ENCODE peak calls at places on chromosomes 5 and 9, in five cellular contexts. One of them, this sample, is unnamed.

GRCh38 chr9:137639303-137640051 is 20.7 kb downstream of the EHMT1 start:
- DNase-seq in CD8-positive, alpha-beta memory T cell: peak
- DNase-seq in lower leg skin: no peak
- DNase-seq in retinal pigment epithelial cell: no peak
- DNase-seq in fibroblast of pulmonary artery: no peak
- DNase-seq in this sample: no peak

GRCh38 chr9:93807166-93808013 is 147.8 kb downstream of the BARX1 start:
- DNase-seq in CD8-positive, alpha-beta memory T cell: no peak
- DNase-seq in lower leg skin: peak
- DNase-seq in retinal pigment epithelial cell: no peak
- DNase-seq in fibroblast of pulmonary artery: no peak
- DNase-seq in this sample: no peak

GRCh38 chr5:65137631-65138030 is 344.1 kb downstream of the ADAMTS6 start:
- DNase-seq in CD8-positive, alpha-beta memory T cell: no peak
- DNase-seq in lower leg skin: no peak
- DNase-seq in retinal pigment epithelial cell: no peak
- DNase-seq in fibroblast of pulmonary artery: no peak
- DNase-seq in this sample: no peak

GRCh38 chr5:175867587-175868347 is 3.6 kb upstream of the CPLX2 start:
- DNase-seq in CD8-positive, alpha-beta memory T cell: no peak
- DNase-seq in lower leg skin: no peak
- DNase-seq in retinal pigment epithelial cell: no peak
- DNase-seq in fibroblast of pulmonary artery: no peak
- DNase-seq in this sample: no peak

GRCh38 chr9:108191065-108191464 is 664.7 kb downstream of the ACTL7B start:
- DNase-seq in CD8-positive, alpha-beta memory T cell: no peak
- DNase-seq in lower leg skin: no peak
- DNase-seq in retinal pigment epithelial cell: no peak
- DNase-seq in fibroblast of pulmonary artery: no peak
- DNase-seq in this sample: no peak

GRCh38 chr5:140926211-140926902 is at the start of gene PCDHAC1:
- DNase-seq in CD8-positive, alpha-beta memory T cell: no peak
- DNase-seq in lower leg skin: peak
- DNase-seq in retinal pigment epithelial cell: peak
- DNase-seq in fibroblast of pulmonary artery: peak
- DNase-seq in this sample: no peak

GRCh38 chr9:36843964-36844363 is 190.1 kb downstream of the PAX5 start:
- DNase-seq in CD8-positive, alpha-beta memory T cell: no peak
- DNase-seq in lower leg skin: no peak
- DNase-seq in retinal pigment epithelial cell: no peak
- DNase-seq in fibroblast of pulmonary artery: no peak
- DNase-seq in this sample: no peak

GRCh38 chr5:148791334-148791667 is 35.1 kb upstream of the ADRB2 start:
- DNase-seq in CD8-positive, alpha-beta memory T cell: no peak
- DNase-seq in lower leg skin: no peak
- DNase-seq in retinal pigment epithelial cell: no peak
- DNase-seq in fibroblast of pulmonary artery: no peak
- DNase-seq in this sample: no peak

GRCh38 chr9:128056086-128056485 is 11.0 kb downstream of the NAIF1 start:
- DNase-seq in CD8-positive, alpha-beta memory T cell: no peak
- DNase-seq in lower leg skin: no peak
- DNase-seq in retinal pigment epithelial cell: no peak
- DNase-seq in fibroblast of pulmonary artery: no peak
- DNase-seq in this sample: no peak

GRCh38 chr9:95261890-95262289 is 55.6 kb downstream of the FANCC start:
- DNase-seq in CD8-positive, alpha-beta memory T cell: no peak
- DNase-seq in lower leg skin: no peak
- DNase-seq in retinal pigment epithelial cell: no peak
- DNase-seq in fibroblast of pulmonary artery: peak
- DNase-seq in this sample: peak

GRCh38 chr9:12859704-12860251 is 85.0 kb downstream of the LURAP1L start:
- DNase-seq in CD8-positive, alpha-beta memory T cell: no peak
- DNase-seq in lower leg skin: no peak
- DNase-seq in retinal pigment epithelial cell: no peak
- DNase-seq in fibroblast of pulmonary artery: peak
- DNase-seq in this sample: peak

GRCh38 chr5:113330533-113331200 is 104.1 kb downstream of the TSSK1B start:
- DNase-seq in CD8-positive, alpha-beta memory T cell: peak
- DNase-seq in lower leg skin: no peak
- DNase-seq in retinal pigment epithelial cell: peak
- DNase-seq in fibroblast of pulmonary artery: peak
- DNase-seq in this sample: no peak

GRCh38 chr5:21711854-21712752 is 1141.0 kb downstream of the CDH12 start:
- DNase-seq in CD8-positive, alpha-beta memory T cell: no peak
- DNase-seq in lower leg skin: no peak
- DNase-seq in retinal pigment epithelial cell: no peak
- DNase-seq in fibroblast of pulmonary artery: no peak
- DNase-seq in this sample: peak

GRCh38 chr5:148179234-148179824 is 11.0 kb downstream of the SPINK14 start:
- DNase-seq in CD8-positive, alpha-beta memory T cell: peak
- DNase-seq in lower leg skin: no peak
- DNase-seq in retinal pigment epithelial cell: peak
- DNase-seq in fibroblast of pulmonary artery: peak
- DNase-seq in this sample: peak

GRCh38 chr9:123002754-123003153 is 30.7 kb upstream of the GPR21 start:
- DNase-seq in CD8-positive, alpha-beta memory T cell: no peak
- DNase-seq in lower leg skin: no peak
- DNase-seq in retinal pigment epithelial cell: peak
- DNase-seq in fibroblast of pulmonary artery: peak
- DNase-seq in this sample: no peak

GRCh38 chr5:5421149-5421960 is 1.1 kb upstream of the ICE1 start:
- DNase-seq in CD8-positive, alpha-beta memory T cell: peak
- DNase-seq in lower leg skin: no peak
- DNase-seq in retinal pigment epithelial cell: no peak
- DNase-seq in fibroblast of pulmonary artery: peak
- DNase-seq in this sample: no peak

GRCh38 chr9:114273461-114273881 is 49.4 kb upstream of the ORM1 start:
- DNase-seq in CD8-positive, alpha-beta memory T cell: no peak
- DNase-seq in lower leg skin: peak
- DNase-seq in retinal pigment epithelial cell: no peak
- DNase-seq in fibroblast of pulmonary artery: no peak
- DNase-seq in this sample: no peak

DNA sequence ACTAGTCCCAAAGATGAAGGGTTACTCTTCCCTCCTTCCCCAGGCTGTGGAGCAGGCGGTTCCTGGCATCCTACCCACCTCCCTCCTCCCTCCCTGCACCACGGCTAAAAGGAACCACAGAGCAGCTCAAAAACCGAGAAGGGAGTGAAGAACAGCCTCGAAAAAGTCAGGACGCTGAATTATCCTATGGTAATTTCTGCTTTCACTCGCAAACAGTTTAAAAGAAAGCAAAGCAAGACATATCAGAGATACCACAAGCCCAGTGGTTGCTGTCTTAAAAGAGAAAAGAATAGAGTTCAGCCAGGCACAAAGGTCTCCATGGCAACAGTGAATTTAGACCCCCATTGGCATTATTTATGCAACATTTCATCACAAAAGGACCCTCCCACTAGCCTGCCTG is 315.4 kb downstream of the CTNND2 start:
- DNase-seq in CD8-positive, alpha-beta memory T cell: no peak
- DNase-seq in lower leg skin: no peak
- DNase-seq in retinal pigment epithelial cell: no peak
- DNase-seq in fibroblast of pulmonary artery: no peak
- DNase-seq in this sample: no peak
- H3K4me3 ChIP-seq in CD8-positive, alpha-beta memory T cell: no peak
- H3K4me3 ChIP-seq in lower leg skin: no peak
- H3K4me3 ChIP-seq in retinal pigment epithelial cell: no peak
- H3K4me3 ChIP-seq in fibroblast of pulmonary artery: no peak
- H3K4me3 ChIP-seq in this sample: no peak

GRCh38 chr5:143435207-143435657 is 31.7 kb upstream of the NR3C1 start:
- DNase-seq in CD8-positive, alpha-beta memory T cell: peak
- DNase-seq in lower leg skin: no peak
- DNase-seq in retinal pigment epithelial cell: no peak
- DNase-seq in fibroblast of pulmonary artery: peak
- DNase-seq in this sample: no peak
- H3K4me3 ChIP-seq in CD8-positive, alpha-beta memory T cell: peak
- H3K4me3 ChIP-seq in lower leg skin: no peak
- H3K4me3 ChIP-seq in retinal pigment epithelial cell: no peak
- H3K4me3 ChIP-seq in fibroblast of pulmonary artery: no peak
- H3K4me3 ChIP-seq in this sample: no peak

GRCh38 chr9:116278326-116278725 is 124.7 kb downstream of the PAPPA start:
- DNase-seq in CD8-positive, alpha-beta memory T cell: no peak
- DNase-seq in lower leg skin: no peak
- DNase-seq in retinal pigment epithelial cell: no peak
- DNase-seq in fibroblast of pulmonary artery: peak
- DNase-seq in this sample: no peak
- H3K4me3 ChIP-seq in CD8-positive, alpha-beta memory T cell: no peak
- H3K4me3 ChIP-seq in lower leg skin: no peak
- H3K4me3 ChIP-seq in retinal pigment epithelial cell: no peak
- H3K4me3 ChIP-seq in fibroblast of pulmonary artery: no peak
- H3K4me3 ChIP-seq in this sample: no peak

GRCh38 chr5:69188811-69189161 is 597 bp upstream of the CENPH start:
- DNase-seq in CD8-positive, alpha-beta memory T cell: no peak
- DNase-seq in lower leg skin: no peak
- DNase-seq in retinal pigment epithelial cell: no peak
- DNase-seq in fibroblast of pulmonary artery: peak
- DNase-seq in this sample: no peak
- H3K4me3 ChIP-seq in CD8-positive, alpha-beta memory T cell: peak
- H3K4me3 ChIP-seq in lower leg skin: peak
- H3K4me3 ChIP-seq in retinal pigment epithelial cell: peak
- H3K4me3 ChIP-seq in fibroblast of pulmonary artery: peak
- H3K4me3 ChIP-seq in this sample: peak

GRCh38 chr5:7850533-7851239 is at the start of gene CFAP90:
- DNase-seq in CD8-positive, alpha-beta memory T cell: peak
- DNase-seq in lower leg skin: no peak
- DNase-seq in retinal pigment epithelial cell: no peak
- DNase-seq in fibroblast of pulmonary artery: peak
- DNase-seq in this sample: no peak

GRCh38 chr5:7850241-7850532 is 746 bp downstream of the CFAP90 start:
- DNase-seq in CD8-positive, alpha-beta memory T cell: no peak
- DNase-seq in lower leg skin: no peak
- DNase-seq in retinal pigment epithelial cell: no peak
- DNase-seq in fibroblast of pulmonary artery: no peak
- DNase-seq in this sample: no peak

GRCh38 chr5:7851617-7852289 is 820 bp upstream of the CFAP90 start:
- DNase-seq in CD8-positive, alpha-beta memory T cell: no peak
- DNase-seq in lower leg skin: no peak
- DNase-seq in retinal pigment epithelial cell: no peak
- DNase-seq in fibroblast of pulmonary artery: no peak
- DNase-seq in this sample: no peak

GRCh38 chr5:7852542-7852941 is 1.6 kb upstream of the CFAP90 start:
- DNase-seq in CD8-positive, alpha-beta memory T cell: no peak
- DNase-seq in lower leg skin: no peak
- DNase-seq in retinal pigment epithelial cell: peak
- DNase-seq in fibroblast of pulmonary artery: peak
- DNase-seq in this sample: no peak

GRCh38 chr5:7851240-7851592 is 283 bp upstream of the CFAP90 start:
- DNase-seq in CD8-positive, alpha-beta memory T cell: no peak
- DNase-seq in lower leg skin: no peak
- DNase-seq in retinal pigment epithelial cell: no peak
- DNase-seq in fibroblast of pulmonary artery: no peak
- DNase-seq in this sample: no peak
- H3K4me3 ChIP-seq in CD8-positive, alpha-beta memory T cell: no peak
- H3K4me3 ChIP-seq in lower leg skin: no peak
- H3K4me3 ChIP-seq in retinal pigment epithelial cell: peak
- H3K4me3 ChIP-seq in fibroblast of pulmonary artery: peak
- H3K4me3 ChIP-seq in this sample: peak

DNA sequence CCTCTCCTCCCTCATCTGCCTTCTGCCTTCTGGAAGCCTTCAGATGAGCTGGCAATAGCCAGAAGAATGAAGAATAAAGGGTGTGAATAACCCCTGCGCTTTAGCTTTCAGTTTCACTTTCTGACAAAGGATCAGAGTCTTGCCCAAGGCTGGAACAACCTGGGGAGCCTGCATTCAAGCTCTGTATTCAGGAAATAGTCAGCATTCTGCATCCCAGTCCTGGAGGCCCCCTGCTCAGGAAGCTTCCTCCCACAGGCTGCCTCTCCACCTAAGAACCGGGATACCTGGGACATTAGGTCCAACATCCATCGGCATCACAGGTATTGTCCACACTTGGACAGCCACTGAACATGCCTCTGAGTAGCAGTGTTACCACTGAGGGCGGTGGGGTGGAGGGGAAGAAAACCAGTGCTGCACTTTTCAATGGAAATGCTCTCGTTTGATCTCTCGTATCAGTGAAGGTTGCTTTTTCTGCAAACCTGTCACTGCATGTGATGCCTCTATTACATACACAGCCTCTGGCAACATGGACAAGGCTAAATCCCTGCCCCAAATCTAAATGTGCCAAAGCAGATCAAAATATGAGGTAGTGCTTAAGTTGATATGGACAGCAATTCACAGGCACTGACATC is 39.8 kb upstream of the ACO1 start:
- DNase-seq in CD8-positive, alpha-beta memory T cell: no peak
- DNase-seq in lower leg skin: no peak
- DNase-seq in retinal pigment epithelial cell: no peak
- DNase-seq in fibroblast of pulmonary artery: peak
- DNase-seq in this sample: no peak
- H3K4me3 ChIP-seq in CD8-positive, alpha-beta memory T cell: no peak
- H3K4me3 ChIP-seq in lower leg skin: no peak
- H3K4me3 ChIP-seq in retinal pigment epithelial cell: no peak
- H3K4me3 ChIP-seq in fibroblast of pulmonary artery: no peak
- H3K4me3 ChIP-seq in this sample: peak

This sample was measured in skeletal muscle cell.